ENCODE peak calls at places on chromosomes 5 and 9, in six cellular contexts. P, B, R, M, V and N are unnamed samples.

GRCh38 chr5:44942524-44943001 is 133.8 kb downstream of the MRPS30 start:
- DNase-seq in B (no peak), R (no peak), V (no peak), P (no peak), M (no peak), N (no peak)

GRCh38 chr5:76983468-76983867 is 30.6 kb downstream of the CRHBP start:
- DNase-seq in V (no peak), B (no peak), M (no peak), P (no peak), R (no peak), N (no peak)

GRCh38 chr5:128413356-128413755 is 124.7 kb downstream of the FBN2 start:
- DNase-seq in R (peak; percentile 35), V (no peak), B (no peak), P (no peak), M (no peak), N (no peak)

GRCh38 chr5:116358911-116359418 is 215.7 kb downstream of the SEMA6A start:
- DNase-seq in M (no peak), R (no peak), P (no peak), B (no peak), V (no peak), N (no peak)

GRCh38 chr5:133384120-133384855 is 228.1 kb downstream of the FSTL4 start:
- DNase-seq in V (no peak), R (no peak), M (no peak), P (no peak), B (no peak), N (no peak)

GRCh38 chr9:75238311-75238976 is 150.1 kb downstream of the OSTF1 start:
- DNase-seq in B (peak; percentile 35), R (peak; percentile 67), M (peak; percentile 34), P (no peak), V (no peak), N (peak; percentile 82)

GRCh38 chr5:177539411-177539810 is 15.0 kb downstream of the FAM193B start:
- DNase-seq in V (no peak), P (no peak), R (no peak), B (no peak), M (no peak), N (no peak)

GRCh38 chr5:144191998-144192397 is 21.3 kb downstream of the KCTD16 start:
- DNase-seq in P (no peak), R (peak; percentile 82), V (no peak), B (no peak), M (peak; percentile 54), N (peak; percentile 27)

GRCh38 chr5:68682400-68683152 is 411.2 kb upstream of the SLC30A5 start:
- DNase-seq in R (no peak), B (no peak), P (no peak), M (no peak), V (no peak), N (no peak)

GRCh38 chr9:89796606-89797005 is 191.8 kb downstream of the GADD45G start:
- DNase-seq in V (no peak), R (no peak), P (no peak), M (no peak), B (peak; percentile 6), N (no peak)

GRCh38 chr5:148454576-148454975 is 70.8 kb downstream of the FBXO38 start:
- DNase-seq in B (no peak), R (no peak), M (no peak), P (no peak), V (no peak), N (no peak)

GRCh38 chr5:57836921-57837320 is 354.3 kb upstream of the ACTBL2 start:
- DNase-seq in V (no peak), M (no peak), R (no peak), B (no peak), P (no peak), N (no peak)